ENCODE peak calls at places on chromosomes 11 and 22, in eight cellular contexts. Z, P, N, V, A, K, Y and B are unnamed samples.

GRCh38 chr22:26767351-26767970 is 110.1 kb downstream of the MIAT start:
- DNase-seq in Z (no peak), P (no peak), N (no peak), V (no peak), A (no peak), K (no peak), Y (no peak), B (no peak)

GRCh38 chr11:126332221-126332711 is 23.2 kb upstream of the ST3GAL4 start:
- DNase-seq in Z (peak), P (no peak), N (no peak), V (peak), A (peak), K (peak), Y (peak), B (peak)

GRCh38 chr11:19244621-19245020 is 3.9 kb upstream of the E2F8 start:
- DNase-seq in Z (no peak), P (no peak), N (no peak), V (no peak), A (no peak), K (no peak), Y (no peak), B (no peak)

GRCh38 chr11:8717876-8718753 is 35.5 kb downstream of the RPL27A start:
- DNase-seq in Z (peak), P (peak), N (peak), V (peak), A (peak), K (no peak), Y (peak), B (peak)

GRCh38 chr11:26599421-26599820 is 27.4 kb upstream of the MUC15 start:
- DNase-seq in Z (peak), P (peak), N (no peak), V (peak), A (no peak), K (no peak), Y (peak), B (no peak)

GRCh38 chr11:2294340-2295290 is 7.1 kb downstream of the C11orf21 start:
- DNase-seq in Z (no peak), P (no peak), N (no peak), V (no peak), A (no peak), K (no peak), Y (no peak), B (no peak)

GRCh38 chr11:69966583-69966835 is 111.6 kb upstream of the ANO1 start:
- DNase-seq in Z (no peak), P (no peak), N (no peak), V (no peak), A (no peak), K (no peak), Y (no peak), B (no peak)

GRCh38 chr11:20672575-20672974 is 3.2 kb downstream of the NELL1 start:
- DNase-seq in Z (no peak), P (peak), N (no peak), V (peak), A (no peak), K (no peak), Y (peak), B (no peak)

GRCh38 chr11:106278391-106278790 is 200.9 kb downstream of the AASDHPPT start:
- DNase-seq in Z (no peak), P (no peak), N (no peak), V (peak), A (no peak), K (no peak), Y (peak), B (no peak)

GRCh38 chr11:8066036-8066910 is 14.7 kb upstream of the TUB start:
- DNase-seq in Z (no peak), P (no peak), N (no peak), V (peak), A (no peak), K (no peak), Y (no peak), B (no peak)

GRCh38 chr22:26579331-26579886 is 10.5 kb downstream of the TPST2 start:
- DNase-seq in Z (no peak), P (no peak), N (no peak), V (no peak), A (no peak), K (no peak), Y (no peak), B (no peak)

GRCh38 chr22:35838849-35839646 is 121.4 kb downstream of the APOL5 start:
- DNase-seq in Z (peak), P (peak), N (no peak), V (peak), A (peak), K (no peak), Y (peak), B (no peak)

GRCh38 chr22:39819429-39819828 is 74.1 kb downstream of the ENTHD1 start:
- DNase-seq in Z (no peak), P (no peak), N (no peak), V (no peak), A (no peak), K (no peak), Y (no peak), B (no peak)

GRCh38 chr11:117410861-117411725 is 83.4 kb downstream of the CEP164 start:
- DNase-seq in Z (no peak), P (no peak), N (no peak), V (no peak), A (no peak), K (no peak), Y (no peak), B (no peak)

GRCh38 chr11:109085708-109086373 is 336.1 kb upstream of the C11orf87 start:
- DNase-seq in Z (no peak), P (no peak), N (no peak), V (peak), A (no peak), K (no peak), Y (peak), B (no peak)

GRCh38 chr22:27348634-27349033 is 452.9 kb downstream of the MN1 start:
- DNase-seq in Z (no peak), P (no peak), N (no peak), V (peak), A (no peak), K (no peak), Y (peak), B (no peak)

GRCh38 chr11:92329644-92330043 is 105.0 kb downstream of the FAT3 start:
- DNase-seq in Z (peak), P (no peak), N (no peak), V (peak), A (no peak), K (no peak), Y (peak), B (no peak)

GRCh38 chr11:74927496-74927895 is 21.4 kb downstream of the XRRA1 start:
- DNase-seq in Z (peak), P (no peak), N (no peak), V (peak), A (no peak), K (no peak), Y (no peak), B (no peak)

GRCh38 chr11:70455354-70455753 is 57.0 kb downstream of the CTTN start:
- DNase-seq in Z (no peak), P (no peak), N (no peak), V (no peak), A (no peak), K (no peak), Y (no peak), B (no peak)

GRCh38 chr11:102413497-102413896 is 39.1 kb downstream of the TMEM123 start:
- DNase-seq in Z (no peak), P (no peak), N (no peak), V (no peak), A (no peak), K (no peak), Y (no peak), B (no peak)

GRCh38 chr11:131767421-131767820 is 397.0 kb downstream of the NTM start:
- DNase-seq in Z (peak), P (no peak), N (no peak), V (peak), A (no peak), K (no peak), Y (peak), B (no peak)

GRCh38 chr22:31940506-31940905 is 3.8 kb upstream of the YWHAH start:
- DNase-seq in Z (no peak), P (no peak), N (no peak), V (no peak), A (no peak), K (no peak), Y (no peak), B (no peak)

GRCh38 chr11:75768112-75768908 is at the start of gene DGAT2:
- DNase-seq in Z (peak), P (peak), N (peak), V (peak), A (no peak), K (peak), Y (peak), B (no peak)

GRCh38 chr11:28729339-28729738 is 621.2 kb downstream of the METTL15 start:
- DNase-seq in Z (no peak), P (no peak), N (no peak), V (no peak), A (no peak), K (no peak), Y (no peak), B (no peak)

GRCh38 chr11:102560555-102561011 is 30.0 kb upstream of the MMP7 start:
- DNase-seq in Z (peak), P (no peak), N (no peak), V (peak), A (peak), K (no peak), Y (peak), B (peak)

DNA sequence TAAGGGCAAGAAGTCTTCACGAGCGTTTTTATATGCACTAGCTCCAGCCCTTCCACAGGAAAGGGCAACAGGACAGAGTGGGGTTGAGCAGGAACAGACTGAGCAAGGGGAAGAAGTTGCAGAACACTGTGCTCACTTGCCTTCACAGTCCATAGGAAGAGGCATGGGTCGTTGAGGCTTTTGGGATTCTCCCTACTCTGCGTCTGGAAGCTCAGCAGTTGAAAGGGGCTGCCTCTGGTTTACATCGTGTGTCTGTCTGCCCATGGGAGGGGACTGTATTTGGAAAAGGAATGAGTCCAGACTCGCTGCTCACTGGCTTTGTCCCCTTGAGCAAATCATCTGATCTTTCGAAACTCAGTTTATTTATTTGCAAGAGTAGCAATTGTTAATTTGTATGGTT is 1.1 kb upstream of the PDGFD start:
- DNase-seq in Z (no peak), P (no peak), N (no peak), V (no peak), A (no peak), K (no peak), Y (no peak), B (no peak)
- H3K4me3 ChIP-seq in Z (no peak), P (no peak), N (no peak), V (no peak), A (no peak), K (no peak), Y (no peak), B (no peak)

GRCh38 chr22:42611076-42611475 is 3.6 kb downstream of the POLDIP3 start:
- DNase-seq in Z (no peak), P (no peak), N (no peak), V (peak), A (no peak), K (no peak), Y (peak), B (no peak)
- TF ChIP-seq CTCF in Z (no peak), P (no peak), N (no peak), V (no peak), A (no peak), K (no peak), Y (no peak), B (no peak)

DNA sequence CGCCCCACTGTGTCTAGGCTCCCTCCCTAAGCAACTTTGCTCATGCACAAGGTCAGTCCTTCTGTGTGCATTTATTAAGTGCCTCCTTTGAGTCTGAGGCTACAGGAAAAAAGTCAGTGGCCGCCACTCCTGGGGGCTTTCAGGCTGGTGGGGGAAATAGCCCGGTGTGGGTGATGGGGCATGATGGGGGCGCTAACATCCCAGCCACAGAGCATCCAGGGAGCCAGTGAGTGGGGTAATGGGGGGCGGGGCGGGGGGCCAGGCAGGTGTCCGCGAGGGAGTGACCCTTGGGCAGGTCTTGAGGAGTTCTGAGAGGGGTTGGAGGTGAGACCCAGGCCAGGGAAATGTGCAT is 10.0 kb upstream of the EHD1 start:
- DNase-seq in Z (no peak), P (no peak), N (no peak), V (no peak), A (no peak), K (no peak), Y (no peak), B (no peak)
- H3K4me3 ChIP-seq in Z (no peak), P (peak), N (peak), V (no peak), A (no peak), K (peak), Y (no peak), B (no peak)

GRCh38 chr22:49923445-49923844 is 5.0 kb downstream of the CRELD2 start:
- DNase-seq in Z (no peak), P (no peak), N (no peak), V (no peak), A (no peak), K (no peak), Y (no peak), B (no peak)
- TF ChIP-seq CTCF in Z (peak), P (no peak), N (no peak), V (no peak), A (peak), K (no peak), Y (no peak), B (peak)

GRCh38 chr11:113847111-113847510 is 28.3 kb downstream of the USP28 start:
- DNase-seq in Z (no peak), P (no peak), N (no peak), V (no peak), A (no peak), K (no peak), Y (no peak), B (no peak)

GRCh38 chr11:113850188-113850587 is 25.2 kb downstream of the USP28 start:
- DNase-seq in Z (no peak), P (no peak), N (no peak), V (no peak), A (no peak), K (no peak), Y (no peak), B (no peak)

GRCh38 chr11:113847580-113847979 is 27.8 kb downstream of the USP28 start:
- DNase-seq in Z (no peak), P (no peak), N (no peak), V (no peak), A (no peak), K (no peak), Y (no peak), B (no peak)

DNA sequence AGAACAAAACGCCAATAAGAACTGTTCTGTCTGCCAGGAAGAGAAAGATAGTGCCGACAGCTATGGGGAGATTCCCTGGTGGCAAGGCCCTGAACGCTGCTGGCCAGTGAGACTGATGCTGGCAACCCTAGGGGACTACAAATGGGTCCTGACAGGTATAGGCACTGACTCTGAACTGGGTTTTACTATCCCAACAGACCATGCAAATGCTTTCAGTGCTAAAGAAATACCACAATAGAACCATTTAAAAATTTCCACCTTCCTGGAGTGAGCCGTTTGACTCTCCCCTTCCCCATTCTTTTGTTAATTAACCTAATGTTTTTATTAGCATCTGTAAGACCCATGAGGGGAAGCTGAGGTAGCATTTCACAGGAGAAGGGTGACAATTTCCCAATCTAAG is 25.7 kb downstream of the USP28 start:
- DNase-seq in Z (no peak), P (no peak), N (no peak), V (no peak), A (no peak), K (no peak), Y (no peak), B (no peak)
- H3K4me3 ChIP-seq in Z (no peak), P (no peak), N (no peak), V (no peak), A (no peak), K (no peak), Y (no peak), B (no peak)